ENCODE peak calls at places on chromosomes 7 and 10, in nine cellular contexts. One of them, this sample, is unnamed.

GRCh38 chr10:12949248-12949647 is 52.3 kb downstream of the CCDC3 start:
- DNase-seq in B cell: no peak
- DNase-seq in Calu3: no peak
- DNase-seq in fibroblast of the aortic adventitia: no peak
- DNase-seq in PC-9: no peak
- DNase-seq in IMR-90: no peak
- DNase-seq in MM.1S: no peak
- DNase-seq in uterus: no peak
- DNase-seq in thoracic aorta: no peak
- DNase-seq in this sample: no peak

GRCh38 chr7:142776206-142776844 is 5.6 kb downstream of the PRSS2 start:
- DNase-seq in Calu3: no peak
- DNase-seq in PC-9: peak
- DNase-seq in uterus: no peak
- DNase-seq in B cell: no peak
- DNase-seq in IMR-90: peak
- DNase-seq in thoracic aorta: peak
- DNase-seq in MM.1S: no peak
- DNase-seq in fibroblast of the aortic adventitia: peak
- DNase-seq in this sample: peak

GRCh38 chr7:111401516-111401915 is 160.8 kb downstream of the IMMP2L start:
- DNase-seq in Calu3: no peak
- DNase-seq in fibroblast of the aortic adventitia: no peak
- DNase-seq in MM.1S: no peak
- DNase-seq in B cell: no peak
- DNase-seq in thoracic aorta: no peak
- DNase-seq in IMR-90: peak
- DNase-seq in uterus: no peak
- DNase-seq in PC-9: no peak
- DNase-seq in this sample: peak

GRCh38 chr10:23370106-23370505 is 25.5 kb upstream of the C10orf67 start:
- DNase-seq in uterus: no peak
- DNase-seq in B cell: no peak
- DNase-seq in fibroblast of the aortic adventitia: no peak
- DNase-seq in IMR-90: peak
- DNase-seq in Calu3: no peak
- DNase-seq in PC-9: no peak
- DNase-seq in MM.1S: no peak
- DNase-seq in thoracic aorta: no peak
- DNase-seq in this sample: no peak

GRCh38 chr7:3493499-3493898 is 192.4 kb downstream of the SDK1 start:
- DNase-seq in B cell: no peak
- DNase-seq in thoracic aorta: no peak
- DNase-seq in uterus: no peak
- DNase-seq in IMR-90: peak
- DNase-seq in MM.1S: peak
- DNase-seq in PC-9: peak
- DNase-seq in Calu3: no peak
- DNase-seq in fibroblast of the aortic adventitia: peak
- DNase-seq in this sample: no peak

GRCh38 chr7:152383341-152384234 is 52.2 kb downstream of the KMT2C start:
- DNase-seq in thoracic aorta: no peak
- DNase-seq in B cell: no peak
- DNase-seq in fibroblast of the aortic adventitia: peak
- DNase-seq in PC-9: no peak
- DNase-seq in uterus: no peak
- DNase-seq in IMR-90: peak
- DNase-seq in Calu3: no peak
- DNase-seq in MM.1S: no peak
- DNase-seq in this sample: peak

GRCh38 chr7:136114966-136115762 is 138.0 kb upstream of the MTPN start:
- DNase-seq in thoracic aorta: no peak
- DNase-seq in fibroblast of the aortic adventitia: peak
- DNase-seq in IMR-90: peak
- DNase-seq in MM.1S: peak
- DNase-seq in PC-9: no peak
- DNase-seq in Calu3: peak
- DNase-seq in uterus: no peak
- DNase-seq in B cell: peak
- DNase-seq in this sample: peak

GRCh38 chr7:15643000-15643705 is 43.3 kb downstream of the MEOX2 start:
- DNase-seq in uterus: no peak
- DNase-seq in B cell: no peak
- DNase-seq in MM.1S: no peak
- DNase-seq in Calu3: no peak
- DNase-seq in fibroblast of the aortic adventitia: no peak
- DNase-seq in PC-9: no peak
- DNase-seq in IMR-90: no peak
- DNase-seq in thoracic aorta: no peak
- DNase-seq in this sample: no peak

GRCh38 chr10:127527891-127528290 is 21.2 kb upstream of the NPS start:
- DNase-seq in B cell: no peak
- DNase-seq in thoracic aorta: no peak
- DNase-seq in IMR-90: no peak
- DNase-seq in Calu3: no peak
- DNase-seq in uterus: peak
- DNase-seq in MM.1S: no peak
- DNase-seq in fibroblast of the aortic adventitia: no peak
- DNase-seq in PC-9: no peak
- DNase-seq in this sample: no peak

GRCh38 chr7:156984209-156984891 is 26.1 kb downstream of the MNX1 start:
- DNase-seq in uterus: no peak
- DNase-seq in PC-9: no peak
- DNase-seq in MM.1S: no peak
- DNase-seq in B cell: no peak
- DNase-seq in IMR-90: peak
- DNase-seq in fibroblast of the aortic adventitia: peak
- DNase-seq in Calu3: no peak
- DNase-seq in thoracic aorta: no peak
- DNase-seq in this sample: peak

GRCh38 chr7:20786779-20787651 is at the start of gene SP8:
- DNase-seq in fibroblast of the aortic adventitia: no peak
- DNase-seq in Calu3: peak
- DNase-seq in B cell: peak
- DNase-seq in thoracic aorta: no peak
- DNase-seq in uterus: no peak
- DNase-seq in IMR-90: peak
- DNase-seq in PC-9: no peak
- DNase-seq in MM.1S: no peak
- DNase-seq in this sample: no peak

GRCh38 chr10:97422921-97423420 is 3.0 kb upstream of the PGAM1 start:
- DNase-seq in IMR-90: peak
- DNase-seq in uterus: no peak
- DNase-seq in fibroblast of the aortic adventitia: peak
- DNase-seq in Calu3: no peak
- DNase-seq in B cell: no peak
- DNase-seq in MM.1S: no peak
- DNase-seq in thoracic aorta: no peak
- DNase-seq in PC-9: no peak
- DNase-seq in this sample: peak

GRCh38 chr7:92645531-92646061 is 55.4 kb upstream of the FAM133B start:
- DNase-seq in thoracic aorta: no peak
- DNase-seq in Calu3: no peak
- DNase-seq in PC-9: peak
- DNase-seq in fibroblast of the aortic adventitia: peak
- DNase-seq in MM.1S: no peak
- DNase-seq in B cell: no peak
- DNase-seq in IMR-90: peak
- DNase-seq in uterus: no peak
- DNase-seq in this sample: no peak

GRCh38 chr10:17001961-17002749 is 127.5 kb downstream of the CUBN start:
- DNase-seq in thoracic aorta: peak
- DNase-seq in uterus: peak
- DNase-seq in MM.1S: peak
- DNase-seq in PC-9: no peak
- DNase-seq in IMR-90: peak
- DNase-seq in B cell: no peak
- DNase-seq in fibroblast of the aortic adventitia: peak
- DNase-seq in Calu3: no peak
- DNase-seq in this sample: peak

GRCh38 chr7:107208563-107208962 is 39.8 kb downstream of the HBP1 start:
- DNase-seq in B cell: no peak
- DNase-seq in fibroblast of the aortic adventitia: no peak
- DNase-seq in PC-9: no peak
- DNase-seq in uterus: no peak
- DNase-seq in IMR-90: no peak
- DNase-seq in thoracic aorta: no peak
- DNase-seq in Calu3: no peak
- DNase-seq in MM.1S: no peak
- DNase-seq in this sample: no peak

GRCh38 chr10:119620771-119621384 is 24.1 kb upstream of the TIAL1 start:
- DNase-seq in fibroblast of the aortic adventitia: peak
- DNase-seq in PC-9: no peak
- DNase-seq in B cell: no peak
- DNase-seq in thoracic aorta: no peak
- DNase-seq in IMR-90: no peak
- DNase-seq in Calu3: no peak
- DNase-seq in MM.1S: no peak
- DNase-seq in uterus: no peak
- DNase-seq in this sample: no peak

GRCh38 chr10:119619215-119619614 is 22.5 kb upstream of the TIAL1 start:
- DNase-seq in IMR-90: no peak
- DNase-seq in thoracic aorta: no peak
- DNase-seq in B cell: no peak
- DNase-seq in MM.1S: no peak
- DNase-seq in Calu3: no peak
- DNase-seq in fibroblast of the aortic adventitia: no peak
- DNase-seq in uterus: no peak
- DNase-seq in PC-9: no peak
- DNase-seq in this sample: no peak

GRCh38 chr10:119620241-119620753 is 23.5 kb upstream of the TIAL1 start:
- DNase-seq in fibroblast of the aortic adventitia: peak
- DNase-seq in PC-9: no peak
- DNase-seq in IMR-90: peak
- DNase-seq in uterus: no peak
- DNase-seq in Calu3: no peak
- DNase-seq in thoracic aorta: no peak
- DNase-seq in MM.1S: no peak
- DNase-seq in B cell: no peak
- DNase-seq in this sample: peak

GRCh38 chr10:119614686-119615085 is 17.9 kb upstream of the TIAL1 start:
- DNase-seq in fibroblast of the aortic adventitia: no peak
- DNase-seq in MM.1S: no peak
- DNase-seq in Calu3: no peak
- DNase-seq in PC-9: no peak
- DNase-seq in uterus: no peak
- DNase-seq in thoracic aorta: no peak
- DNase-seq in B cell: no peak
- DNase-seq in IMR-90: no peak
- DNase-seq in this sample: no peak

DNA sequence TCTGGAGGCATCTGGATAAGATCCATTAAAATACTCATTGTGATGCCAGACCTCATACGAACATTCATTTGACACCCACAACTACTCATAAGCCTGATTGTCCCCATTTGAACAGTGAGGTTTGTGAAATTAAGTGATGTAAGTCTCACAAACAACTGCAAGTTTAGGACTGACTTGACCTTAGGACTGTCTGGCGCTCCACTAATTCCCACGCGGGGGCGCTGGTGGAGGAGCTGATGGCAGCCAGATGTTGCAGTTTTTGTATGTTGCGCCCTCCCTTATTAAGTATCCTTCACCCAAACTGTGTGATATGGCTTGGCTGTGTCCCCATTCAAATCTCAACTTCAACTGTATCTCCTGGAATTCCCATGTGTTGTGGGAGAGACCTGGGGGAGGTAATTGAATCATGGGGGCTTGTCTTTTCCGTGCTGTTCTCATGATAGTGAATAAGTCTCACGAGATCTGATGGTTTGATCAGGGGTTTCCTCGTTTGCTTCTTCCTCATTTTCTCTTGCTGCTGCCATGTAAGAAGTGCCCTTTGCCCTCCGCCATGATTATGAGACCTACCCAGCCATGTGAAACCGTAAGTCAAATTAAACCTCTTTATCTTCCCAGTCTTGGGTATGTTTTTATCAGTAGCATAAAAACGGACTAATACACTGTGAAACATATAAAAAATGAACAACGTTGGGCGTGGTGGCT is 20.3 kb upstream of the TIAL1 start:
- DNase-seq in B cell: no peak
- DNase-seq in Calu3: no peak
- DNase-seq in fibroblast of the aortic adventitia: peak
- DNase-seq in thoracic aorta: no peak
- DNase-seq in PC-9: no peak
- DNase-seq in MM.1S: peak
- DNase-seq in uterus: peak
- DNase-seq in IMR-90: no peak
- DNase-seq in this sample: no peak
- TF ChIP-seq CTCF in B cell: no peak
- TF ChIP-seq CTCF in Calu3: no peak
- TF ChIP-seq CTCF in fibroblast of the aortic adventitia: peak
- TF ChIP-seq CTCF in thoracic aorta: no peak
- TF ChIP-seq CTCF in PC-9: no peak
- TF ChIP-seq CTCF in MM.1S: peak
- TF ChIP-seq CTCF in uterus: no peak
- TF ChIP-seq CTCF in IMR-90: peak
- TF ChIP-seq CTCF in this sample: peak

DNA sequence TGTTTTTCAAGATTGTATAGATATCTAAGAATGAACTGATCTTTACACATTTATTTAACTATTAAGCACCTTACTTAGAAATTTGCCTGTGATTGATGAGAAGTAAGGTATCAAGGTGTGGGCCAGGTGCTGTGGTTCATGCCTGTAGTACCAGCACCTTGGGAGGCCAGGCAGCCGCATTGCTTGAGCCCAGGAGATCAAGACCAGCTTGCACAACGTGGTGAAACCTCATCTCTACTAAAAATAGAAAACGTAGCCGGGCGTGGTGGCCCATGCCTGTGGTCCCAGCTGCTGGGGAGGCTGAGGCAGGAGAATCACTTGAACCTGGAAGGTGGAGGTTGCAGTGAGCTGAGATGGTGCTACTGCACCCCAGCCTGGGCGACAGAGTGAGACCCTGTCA is 33.7 kb downstream of the NME8 start:
- DNase-seq in fibroblast of the aortic adventitia: no peak
- DNase-seq in uterus: no peak
- DNase-seq in IMR-90: no peak
- DNase-seq in thoracic aorta: no peak
- DNase-seq in B cell: no peak
- DNase-seq in Calu3: no peak
- DNase-seq in PC-9: no peak
- DNase-seq in MM.1S: no peak
- DNase-seq in this sample: no peak
- TF ChIP-seq CTCF in fibroblast of the aortic adventitia: no peak
- TF ChIP-seq CTCF in uterus: no peak
- TF ChIP-seq CTCF in IMR-90: no peak
- TF ChIP-seq CTCF in thoracic aorta: no peak
- TF ChIP-seq CTCF in B cell: no peak
- TF ChIP-seq CTCF in Calu3: no peak
- TF ChIP-seq CTCF in PC-9: no peak
- TF ChIP-seq CTCF in MM.1S: no peak
- TF ChIP-seq CTCF in this sample: no peak

GRCh38 chr7:114590298-114590697 is 175.7 kb downstream of the FOXP2 start:
- DNase-seq in Calu3: no peak
- DNase-seq in IMR-90: no peak
- DNase-seq in MM.1S: no peak
- DNase-seq in PC-9: no peak
- DNase-seq in B cell: no peak
- DNase-seq in uterus: no peak
- DNase-seq in thoracic aorta: no peak
- DNase-seq in fibroblast of the aortic adventitia: no peak
- DNase-seq in this sample: no peak
- TF ChIP-seq CTCF in Calu3: no peak
- TF ChIP-seq CTCF in IMR-90: no peak
- TF ChIP-seq CTCF in MM.1S: no peak
- TF ChIP-seq CTCF in PC-9: no peak
- TF ChIP-seq CTCF in B cell: no peak
- TF ChIP-seq CTCF in uterus: no peak
- TF ChIP-seq CTCF in thoracic aorta: no peak
- TF ChIP-seq CTCF in fibroblast of the aortic adventitia: no peak
- TF ChIP-seq CTCF in this sample: no peak

GRCh38 chr7:80133361-80134104 is 1.1 kb upstream of the GNAI1 start:
- DNase-seq in thoracic aorta: no peak
- DNase-seq in MM.1S: no peak
- DNase-seq in B cell: no peak
- DNase-seq in uterus: no peak
- DNase-seq in fibroblast of the aortic adventitia: no peak
- DNase-seq in Calu3: peak
- DNase-seq in PC-9: no peak
- DNase-seq in IMR-90: peak
- DNase-seq in this sample: peak
- TF ChIP-seq CTCF in thoracic aorta: no peak
- TF ChIP-seq CTCF in MM.1S: no peak
- TF ChIP-seq CTCF in B cell: no peak
- TF ChIP-seq CTCF in uterus: no peak
- TF ChIP-seq CTCF in fibroblast of the aortic adventitia: peak
- TF ChIP-seq CTCF in Calu3: no peak
- TF ChIP-seq CTCF in PC-9: no peak
- TF ChIP-seq CTCF in IMR-90: peak
- TF ChIP-seq CTCF in this sample: peak